ENCODE peak calls at places on chromosomes 6 and 20, in four cellular contexts. One of them, this sample, is unnamed.

GRCh38 chr6:12012231-12012565 is at the start of gene HIVEP1:
- DNase-seq in colonic mucosa: no peak
- DNase-seq in WTC11: peak; percentile 41
- DNase-seq in HFF-Myc: no peak
- DNase-seq in this sample: peak; percentile 70

GRCh38 chr20:20849126-20849525 is 136.7 kb upstream of the RALGAPA2 start:
- DNase-seq in HFF-Myc: no peak
- DNase-seq in colonic mucosa: no peak
- DNase-seq in WTC11: no peak
- DNase-seq in this sample: no peak

GRCh38 chr20:888057-888456 is 28.1 kb downstream of the ANGPT4 start:
- DNase-seq in WTC11: no peak
- DNase-seq in HFF-Myc: no peak
- DNase-seq in colonic mucosa: no peak
- DNase-seq in this sample: no peak

GRCh38 chr6:168452685-168453377 is 11.8 kb downstream of the SMOC2 start:
- DNase-seq in colonic mucosa: no peak
- DNase-seq in WTC11: no peak
- DNase-seq in HFF-Myc: no peak
- DNase-seq in this sample: no peak

GRCh38 chr20:60237981-60238380 is 279.8 kb downstream of the CDH26 start:
- DNase-seq in WTC11: no peak
- DNase-seq in colonic mucosa: no peak
- DNase-seq in HFF-Myc: no peak
- DNase-seq in this sample: no peak

GRCh38 chr6:163777706-163778105 is 363.2 kb downstream of the QKI start:
- DNase-seq in WTC11: no peak
- DNase-seq in HFF-Myc: no peak
- DNase-seq in colonic mucosa: no peak
- DNase-seq in this sample: no peak

GRCh38 chr20:5400164-5400762 is 83.5 kb upstream of the PROKR2 start:
- DNase-seq in WTC11: peak; percentile 42
- DNase-seq in HFF-Myc: peak; percentile 10
- DNase-seq in colonic mucosa: no peak
- DNase-seq in this sample: no peak

GRCh38 chr20:62683136-62683535 is 25.5 kb upstream of the NTSR1 start:
- DNase-seq in colonic mucosa: no peak
- DNase-seq in HFF-Myc: no peak
- DNase-seq in WTC11: no peak
- DNase-seq in this sample: no peak

GRCh38 chr6:161727063-161727462 is 453.2 kb upstream of the AGPAT4 start:
- DNase-seq in HFF-Myc: no peak
- DNase-seq in colonic mucosa: no peak
- DNase-seq in WTC11: peak; percentile 38
- DNase-seq in this sample: no peak

GRCh38 chr6:15207923-15208322 is 37.9 kb upstream of the JARID2 start:
- DNase-seq in WTC11: no peak
- DNase-seq in colonic mucosa: no peak
- DNase-seq in HFF-Myc: no peak
- DNase-seq in this sample: peak; percentile 10

GRCh38 chr6:136846046-136846445 is 23.7 kb downstream of the PEX7 start:
- DNase-seq in HFF-Myc: no peak
- DNase-seq in colonic mucosa: peak; percentile 65
- DNase-seq in WTC11: peak; percentile 19
- DNase-seq in this sample: no peak

GRCh38 chr6:79028641-79029314 is 49.3 kb downstream of the PHIP start:
- DNase-seq in HFF-Myc: no peak
- DNase-seq in colonic mucosa: no peak
- DNase-seq in WTC11: no peak
- DNase-seq in this sample: no peak

GRCh38 chr6:165849539-165850430 is 186.7 kb upstream of the PDE10A start:
- DNase-seq in HFF-Myc: no peak
- DNase-seq in WTC11: no peak
- DNase-seq in colonic mucosa: no peak
- DNase-seq in this sample: no peak

DNA sequence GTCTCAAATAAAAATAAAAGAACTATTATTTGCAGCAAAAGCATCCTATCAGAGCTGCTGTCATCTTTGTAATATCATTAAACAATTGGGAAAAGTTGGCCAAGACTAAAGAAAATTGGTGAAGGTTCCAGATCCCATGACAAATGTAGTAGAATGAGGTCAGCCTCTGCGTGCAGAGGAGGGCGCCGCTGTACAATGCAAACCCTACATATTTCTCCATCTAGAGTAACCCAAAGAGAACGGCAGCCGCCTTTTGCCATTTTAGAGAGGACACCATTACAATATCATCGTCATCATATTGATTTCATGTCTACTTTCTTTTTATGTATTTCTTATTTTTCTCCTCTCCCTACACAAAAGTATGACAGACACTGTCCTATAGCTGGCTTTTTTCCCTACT is 59.5 kb downstream of the ZMYND8 start:
- DNase-seq in colonic mucosa: no peak
- DNase-seq in WTC11: no peak
- DNase-seq in HFF-Myc: no peak
- DNase-seq in this sample: no peak
- TF ChIP-seq CTCF in colonic mucosa: no peak
- TF ChIP-seq CTCF in WTC11: no peak
- TF ChIP-seq CTCF in HFF-Myc: no peak
- TF ChIP-seq CTCF in this sample: peak; percentile 40

GRCh38 chr20:40468759-40469158 is 220.3 kb downstream of the MAFB start:
- DNase-seq in WTC11: no peak
- DNase-seq in HFF-Myc: no peak
- DNase-seq in colonic mucosa: no peak
- DNase-seq in this sample: no peak

GRCh38 chr20:40470313-40471260 is 218.4 kb downstream of the MAFB start:
- DNase-seq in WTC11: no peak
- DNase-seq in colonic mucosa: no peak
- DNase-seq in HFF-Myc: no peak
- DNase-seq in this sample: no peak

GRCh38 chr20:40467703-40468411 is 221.2 kb downstream of the MAFB start:
- DNase-seq in WTC11: no peak
- DNase-seq in colonic mucosa: no peak
- DNase-seq in HFF-Myc: no peak
- DNase-seq in this sample: no peak

GRCh38 chr20:40472905-40473304 is 216.1 kb downstream of the MAFB start:
- DNase-seq in WTC11: no peak
- DNase-seq in HFF-Myc: no peak
- DNase-seq in colonic mucosa: no peak
- DNase-seq in this sample: no peak

GRCh38 chr20:40471261-40471629 is 217.8 kb downstream of the MAFB start:
- DNase-seq in colonic mucosa: peak; percentile 29
- DNase-seq in WTC11: peak; percentile 47
- DNase-seq in HFF-Myc: no peak
- DNase-seq in this sample: no peak
- TF ChIP-seq CTCF in colonic mucosa: no peak
- TF ChIP-seq CTCF in WTC11: no peak
- TF ChIP-seq CTCF in HFF-Myc: no peak
- TF ChIP-seq CTCF in this sample: peak; percentile 50

DNA sequence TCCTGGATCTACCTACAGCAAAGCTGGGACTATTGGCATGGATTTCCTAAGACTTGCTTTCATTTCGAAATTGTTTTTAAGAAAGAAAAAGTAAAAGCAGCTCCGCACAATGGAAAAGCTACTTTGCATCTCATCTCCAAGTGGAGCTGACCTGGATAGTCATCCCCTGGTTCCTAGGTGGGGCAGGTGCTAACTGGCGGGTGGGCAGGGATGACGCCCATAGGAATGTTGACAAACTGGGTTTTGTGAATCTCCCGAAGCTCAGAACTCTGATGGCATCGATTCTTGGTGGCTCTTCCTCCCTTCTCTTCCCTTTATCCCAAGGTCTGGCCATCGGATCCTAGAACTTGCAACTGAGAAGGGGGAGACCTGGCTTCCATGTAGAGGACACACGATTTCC is 12.4 kb upstream of the EZR start:
- DNase-seq in WTC11: no peak
- DNase-seq in HFF-Myc: no peak
- DNase-seq in colonic mucosa: no peak
- DNase-seq in this sample: no peak
- TF ChIP-seq CTCF in WTC11: no peak
- TF ChIP-seq CTCF in HFF-Myc: no peak
- TF ChIP-seq CTCF in colonic mucosa: no peak
- TF ChIP-seq CTCF in this sample: no peak

GRCh38 chr6:80457044-80457933 is 350.8 kb downstream of the BCKDHB start:
- DNase-seq in HFF-Myc: peak; percentile 94
- DNase-seq in colonic mucosa: peak; percentile 29
- DNase-seq in WTC11: no peak
- DNase-seq in this sample: no peak
- TF ChIP-seq CTCF in HFF-Myc: no peak
- TF ChIP-seq CTCF in colonic mucosa: no peak
- TF ChIP-seq CTCF in WTC11: no peak
- TF ChIP-seq CTCF in this sample: peak; percentile 28

GRCh38 chr20:45727044-45727443 is 4.9 kb downstream of the SPINT4 start:
- DNase-seq in HFF-Myc: no peak
- DNase-seq in colonic mucosa: no peak
- DNase-seq in WTC11: no peak
- DNase-seq in this sample: no peak
- TF ChIP-seq CTCF in HFF-Myc: no peak
- TF ChIP-seq CTCF in colonic mucosa: no peak
- TF ChIP-seq CTCF in WTC11: no peak
- TF ChIP-seq CTCF in this sample: no peak

DNA sequence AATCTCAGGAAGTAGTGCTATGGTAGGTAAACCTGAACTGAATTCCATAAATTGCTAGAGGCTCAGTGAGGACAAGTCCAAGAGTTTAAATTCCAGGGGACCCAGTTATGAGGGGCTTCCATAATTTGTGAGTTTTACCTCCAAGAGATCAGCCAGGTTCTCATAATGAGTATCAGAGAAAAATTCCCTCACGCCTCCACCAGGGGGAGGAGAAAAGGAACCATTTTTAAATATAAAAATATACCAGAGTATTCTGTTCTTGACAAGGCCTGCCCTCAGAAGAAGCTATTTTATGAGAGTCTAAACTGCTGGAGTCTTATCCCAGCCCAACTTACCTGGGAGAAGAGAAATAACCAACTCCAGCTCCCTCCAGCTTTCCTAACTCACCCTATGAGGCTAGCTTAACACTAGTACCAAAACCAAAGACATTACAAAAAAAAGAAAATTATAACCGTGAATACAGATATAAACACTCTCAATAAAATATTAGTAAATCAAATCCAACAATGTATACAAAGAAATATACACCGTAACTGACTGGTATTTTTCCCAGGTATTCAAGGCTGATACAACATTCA is 158.7 kb downstream of the TFAP2A start:
- DNase-seq in colonic mucosa: no peak
- DNase-seq in HFF-Myc: no peak
- DNase-seq in WTC11: no peak
- DNase-seq in this sample: no peak
- TF ChIP-seq CTCF in colonic mucosa: peak; percentile 49
- TF ChIP-seq CTCF in HFF-Myc: peak; percentile 54
- TF ChIP-seq CTCF in WTC11: peak; percentile 70
- TF ChIP-seq CTCF in this sample: peak; percentile 69

DNA sequence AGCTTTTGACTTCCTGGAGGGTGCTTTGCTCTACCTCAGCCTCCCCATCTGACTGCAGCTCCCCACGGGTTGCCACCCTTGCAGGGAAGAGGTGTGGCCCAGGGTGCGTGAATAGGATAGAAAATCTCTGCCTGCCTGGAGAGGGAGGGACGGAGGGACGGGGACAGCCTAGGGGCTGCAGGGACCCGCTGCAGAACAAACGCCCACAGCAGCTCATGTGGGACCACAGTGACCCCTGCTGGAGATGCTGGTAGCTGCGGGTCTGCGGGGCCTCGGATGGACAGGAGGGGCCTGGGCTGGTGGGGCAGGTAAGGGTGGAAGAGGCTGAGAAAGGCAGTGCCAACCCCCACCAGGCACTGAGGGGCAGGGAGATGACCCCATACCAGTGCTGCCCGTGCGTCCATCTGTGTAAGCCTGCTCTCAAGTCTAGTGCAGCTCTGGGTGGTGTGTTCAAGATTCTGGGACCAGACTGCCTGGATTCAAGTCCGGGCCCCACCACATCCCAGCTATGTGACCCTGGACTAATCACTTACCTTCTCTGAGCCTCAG is 39.4 kb downstream of the KIAA1755 start:
- DNase-seq in HFF-Myc: no peak
- DNase-seq in colonic mucosa: peak; percentile 65
- DNase-seq in WTC11: peak; percentile 95
- DNase-seq in this sample: peak; percentile 88
- TF ChIP-seq CTCF in HFF-Myc: peak; percentile 94
- TF ChIP-seq CTCF in colonic mucosa: peak; percentile 86
- TF ChIP-seq CTCF in WTC11: peak; percentile 79
- TF ChIP-seq CTCF in this sample: peak; percentile 98

This sample was measured in chondrocyte.